ENCODE peak calls at places on chromosomes 4 and X, in eight cellular contexts. One of them, this sample, is unnamed.

GRCh38 chr4:78057600-78058560 is 757 bp downstream of the FRAS1 start:
- DNase-seq in Right ventricle myocardium superior: peak
- DNase-seq in endothelial cell: peak
- DNase-seq in retina: peak
- DNase-seq in GDM1: no peak
- DNase-seq in progenitor cell of endocrine pancreas: peak
- DNase-seq in suprapubic skin: peak
- DNase-seq in hippocampal formation: peak
- DNase-seq in this sample: peak

GRCh38 chrX:10178866-10179463 is 22.2 kb downstream of the CLCN4 start:
- DNase-seq in Right ventricle myocardium superior: no peak
- DNase-seq in endothelial cell: no peak
- DNase-seq in retina: no peak
- DNase-seq in GDM1: no peak
- DNase-seq in progenitor cell of endocrine pancreas: no peak
- DNase-seq in suprapubic skin: no peak
- DNase-seq in hippocampal formation: no peak
- DNase-seq in this sample: no peak

GRCh38 chr4:189843392-189844009 is 97.2 kb upstream of the FRG1 start:
- DNase-seq in Right ventricle myocardium superior: no peak
- DNase-seq in endothelial cell: no peak
- DNase-seq in retina: no peak
- DNase-seq in GDM1: no peak
- DNase-seq in progenitor cell of endocrine pancreas: no peak
- DNase-seq in suprapubic skin: no peak
- DNase-seq in hippocampal formation: no peak
- DNase-seq in this sample: no peak

GRCh38 chr4:66574145-66574978 is 904.1 kb upstream of the EPHA5 start:
- DNase-seq in Right ventricle myocardium superior: no peak
- DNase-seq in endothelial cell: no peak
- DNase-seq in retina: no peak
- DNase-seq in GDM1: no peak
- DNase-seq in progenitor cell of endocrine pancreas: no peak
- DNase-seq in suprapubic skin: no peak
- DNase-seq in hippocampal formation: no peak
- DNase-seq in this sample: no peak

GRCh38 chr4:81632581-81633247 is 161.0 kb upstream of the RASGEF1B start:
- DNase-seq in Right ventricle myocardium superior: no peak
- DNase-seq in endothelial cell: no peak
- DNase-seq in retina: no peak
- DNase-seq in GDM1: no peak
- DNase-seq in progenitor cell of endocrine pancreas: no peak
- DNase-seq in suprapubic skin: no peak
- DNase-seq in hippocampal formation: no peak
- DNase-seq in this sample: no peak

GRCh38 chrX:34909151-34909550 is 33.4 kb upstream of the FAM47B start:
- DNase-seq in Right ventricle myocardium superior: no peak
- DNase-seq in endothelial cell: no peak
- DNase-seq in retina: no peak
- DNase-seq in GDM1: no peak
- DNase-seq in progenitor cell of endocrine pancreas: no peak
- DNase-seq in suprapubic skin: no peak
- DNase-seq in hippocampal formation: no peak
- DNase-seq in this sample: no peak

GRCh38 chrX:103446665-103447302 is 70.4 kb downstream of the BEX3 start:
- DNase-seq in Right ventricle myocardium superior: no peak
- DNase-seq in endothelial cell: no peak
- DNase-seq in retina: no peak
- DNase-seq in GDM1: no peak
- DNase-seq in progenitor cell of endocrine pancreas: no peak
- DNase-seq in suprapubic skin: no peak
- DNase-seq in hippocampal formation: no peak
- DNase-seq in this sample: no peak

GRCh38 chr4:154004859-154005520 is 216.1 kb upstream of the SFRP2 start:
- DNase-seq in Right ventricle myocardium superior: no peak
- DNase-seq in endothelial cell: no peak
- DNase-seq in retina: no peak
- DNase-seq in GDM1: no peak
- DNase-seq in progenitor cell of endocrine pancreas: no peak
- DNase-seq in suprapubic skin: no peak
- DNase-seq in hippocampal formation: no peak
- DNase-seq in this sample: no peak

GRCh38 chrX:10884246-10884645 is 226.9 kb upstream of the HCCS start:
- DNase-seq in Right ventricle myocardium superior: no peak
- DNase-seq in endothelial cell: no peak
- DNase-seq in retina: no peak
- DNase-seq in GDM1: no peak
- DNase-seq in progenitor cell of endocrine pancreas: no peak
- DNase-seq in suprapubic skin: no peak
- DNase-seq in hippocampal formation: no peak
- DNase-seq in this sample: no peak

GRCh38 chr4:94669672-94670664 is 87.8 kb upstream of the BMPR1B start:
- DNase-seq in Right ventricle myocardium superior: no peak
- DNase-seq in endothelial cell: no peak
- DNase-seq in retina: no peak
- DNase-seq in GDM1: no peak
- DNase-seq in progenitor cell of endocrine pancreas: no peak
- DNase-seq in suprapubic skin: no peak
- DNase-seq in hippocampal formation: no peak
- DNase-seq in this sample: no peak

GRCh38 chr4:130632731-130633604 is 1537.0 kb downstream of the C4orf33 start:
- DNase-seq in Right ventricle myocardium superior: no peak
- DNase-seq in endothelial cell: no peak
- DNase-seq in retina: no peak
- DNase-seq in GDM1: no peak
- DNase-seq in progenitor cell of endocrine pancreas: no peak
- DNase-seq in suprapubic skin: no peak
- DNase-seq in hippocampal formation: no peak
- DNase-seq in this sample: no peak

GRCh38 chrX:40310016-40310415 is 212.3 kb upstream of the BCOR start:
- DNase-seq in Right ventricle myocardium superior: no peak
- DNase-seq in endothelial cell: no peak
- DNase-seq in retina: no peak
- DNase-seq in GDM1: no peak
- DNase-seq in progenitor cell of endocrine pancreas: no peak
- DNase-seq in suprapubic skin: no peak
- DNase-seq in hippocampal formation: no peak
- DNase-seq in this sample: no peak

GRCh38 chrX:1464282-1465131 is 11.8 kb upstream of the ASMTL start:
- DNase-seq in Right ventricle myocardium superior: no peak
- DNase-seq in endothelial cell: no peak
- DNase-seq in retina: no peak
- DNase-seq in GDM1: no peak
- DNase-seq in progenitor cell of endocrine pancreas: peak
- DNase-seq in suprapubic skin: peak
- DNase-seq in hippocampal formation: no peak
- DNase-seq in this sample: no peak

GRCh38 chr4:166165829-166166420 is 292.9 kb downstream of the TLL1 start:
- DNase-seq in Right ventricle myocardium superior: no peak
- DNase-seq in endothelial cell: peak
- DNase-seq in retina: peak
- DNase-seq in GDM1: peak
- DNase-seq in progenitor cell of endocrine pancreas: peak
- DNase-seq in suprapubic skin: no peak
- DNase-seq in hippocampal formation: no peak
- DNase-seq in this sample: peak

GRCh38 chrX:97109730-97110129 is 226.0 kb downstream of the RPA4 start:
- DNase-seq in Right ventricle myocardium superior: no peak
- DNase-seq in endothelial cell: no peak
- DNase-seq in retina: no peak
- DNase-seq in GDM1: no peak
- DNase-seq in progenitor cell of endocrine pancreas: no peak
- DNase-seq in suprapubic skin: no peak
- DNase-seq in hippocampal formation: no peak
- DNase-seq in this sample: no peak

GRCh38 chrX:23705235-23705634 is 37.8 kb downstream of the ACOT9 start:
- DNase-seq in Right ventricle myocardium superior: no peak
- DNase-seq in endothelial cell: no peak
- DNase-seq in retina: no peak
- DNase-seq in GDM1: no peak
- DNase-seq in progenitor cell of endocrine pancreas: no peak
- DNase-seq in suprapubic skin: no peak
- DNase-seq in hippocampal formation: no peak
- DNase-seq in this sample: no peak

GRCh38 chrX:70138622-70139021 is 5.4 kb downstream of the IGBP1 start:
- DNase-seq in Right ventricle myocardium superior: no peak
- DNase-seq in endothelial cell: no peak
- DNase-seq in retina: no peak
- DNase-seq in GDM1: no peak
- DNase-seq in progenitor cell of endocrine pancreas: no peak
- DNase-seq in suprapubic skin: no peak
- DNase-seq in hippocampal formation: no peak
- DNase-seq in this sample: no peak

GRCh38 chr4:68176500-68176899 is 46.8 kb upstream of the TMPRSS11F start:
- DNase-seq in Right ventricle myocardium superior: no peak
- DNase-seq in endothelial cell: no peak
- DNase-seq in retina: no peak
- DNase-seq in GDM1: no peak
- DNase-seq in progenitor cell of endocrine pancreas: no peak
- DNase-seq in suprapubic skin: no peak
- DNase-seq in hippocampal formation: no peak
- DNase-seq in this sample: no peak

GRCh38 chr4:188714488-188714887 is 575.2 kb downstream of the TRIML1 start:
- DNase-seq in Right ventricle myocardium superior: no peak
- DNase-seq in endothelial cell: no peak
- DNase-seq in retina: no peak
- DNase-seq in GDM1: no peak
- DNase-seq in progenitor cell of endocrine pancreas: no peak
- DNase-seq in suprapubic skin: no peak
- DNase-seq in hippocampal formation: no peak
- DNase-seq in this sample: no peak

GRCh38 chr4:27316176-27316575 is 455.5 kb downstream of the STIM2 start:
- DNase-seq in Right ventricle myocardium superior: no peak
- DNase-seq in endothelial cell: no peak
- DNase-seq in retina: no peak
- DNase-seq in GDM1: no peak
- DNase-seq in progenitor cell of endocrine pancreas: no peak
- DNase-seq in suprapubic skin: no peak
- DNase-seq in hippocampal formation: no peak
- DNase-seq in this sample: no peak

GRCh38 chr4:138948918-138949317 is 66.7 kb upstream of the NOCT start:
- DNase-seq in Right ventricle myocardium superior: no peak
- DNase-seq in endothelial cell: no peak
- DNase-seq in retina: no peak
- DNase-seq in GDM1: no peak
- DNase-seq in progenitor cell of endocrine pancreas: no peak
- DNase-seq in suprapubic skin: no peak
- DNase-seq in hippocampal formation: no peak
- DNase-seq in this sample: no peak

GRCh38 chrX:6505960-6506359 is 29.0 kb downstream of the VCX3A start:
- DNase-seq in Right ventricle myocardium superior: no peak
- DNase-seq in endothelial cell: no peak
- DNase-seq in retina: no peak
- DNase-seq in GDM1: no peak
- DNase-seq in progenitor cell of endocrine pancreas: no peak
- DNase-seq in suprapubic skin: no peak
- DNase-seq in hippocampal formation: no peak
- DNase-seq in this sample: no peak

GRCh38 chrX:132023896-132024386 is 839 bp downstream of the STK26 start:
- DNase-seq in Right ventricle myocardium superior: peak
- DNase-seq in endothelial cell: no peak
- DNase-seq in retina: no peak
- DNase-seq in GDM1: peak
- DNase-seq in progenitor cell of endocrine pancreas: no peak
- DNase-seq in suprapubic skin: no peak
- DNase-seq in hippocampal formation: no peak
- DNase-seq in this sample: peak

GRCh38 chrX:114626323-114626722 is 42.4 kb downstream of the HTR2C start:
- DNase-seq in Right ventricle myocardium superior: no peak
- DNase-seq in endothelial cell: no peak
- DNase-seq in retina: no peak
- DNase-seq in GDM1: no peak
- DNase-seq in progenitor cell of endocrine pancreas: no peak
- DNase-seq in suprapubic skin: no peak
- DNase-seq in hippocampal formation: no peak
- DNase-seq in this sample: peak

GRCh38 chr4:19002170-19002569 is 980.6 kb upstream of the LCORL start:
- DNase-seq in Right ventricle myocardium superior: no peak
- DNase-seq in endothelial cell: no peak
- DNase-seq in retina: no peak
- DNase-seq in GDM1: no peak
- DNase-seq in progenitor cell of endocrine pancreas: no peak
- DNase-seq in suprapubic skin: no peak
- DNase-seq in hippocampal formation: no peak
- DNase-seq in this sample: no peak

GRCh38 chrX:14501312-14501711 is 28.0 kb upstream of the GLRA2 start:
- DNase-seq in Right ventricle myocardium superior: no peak
- DNase-seq in endothelial cell: no peak
- DNase-seq in retina: no peak
- DNase-seq in GDM1: no peak
- DNase-seq in progenitor cell of endocrine pancreas: no peak
- DNase-seq in suprapubic skin: no peak
- DNase-seq in hippocampal formation: no peak
- DNase-seq in this sample: no peak

This sample was measured in NCI-H526.